ENCODE peak calls at places on chromosomes 3 and 15, in six cellular contexts. X, S, Y, A, L and D are unnamed samples.

GRCh38 chr3:112643621-112644236 is 2.8 kb upstream of the CCDC80 start:
- DNase-seq in X (no peak), S (no peak), Y (no peak), A (no peak), L (no peak), D (no peak)

GRCh38 chr15:75596703-75597345 is 17.7 kb upstream of the PTPN9 start:
- DNase-seq in X (no peak), S (no peak), Y (no peak), A (no peak), L (no peak), D (no peak)

GRCh38 chr15:50267577-50267976 is 2.1 kb upstream of the HDC start:
- DNase-seq in X (no peak), S (no peak), Y (no peak), A (no peak), L (no peak), D (no peak)

GRCh38 chr3:48623851-48624547 is 2.4 kb upstream of the TMEM89 start:
- DNase-seq in X (no peak), S (no peak), Y (no peak), A (no peak), L (no peak), D (no peak)

GRCh38 chr3:73432021-73432722 is 192.6 kb downstream of the PDZRN3 start:
- DNase-seq in X (no peak), S (peak), Y (peak), A (peak), L (peak), D (no peak)

GRCh38 chr15:46616033-46616432 is 981.2 kb downstream of the SQOR start:
- DNase-seq in X (no peak), S (no peak), Y (no peak), A (no peak), L (no peak), D (no peak)

GRCh38 chr3:65778966-65779365 is 259.8 kb downstream of the MAGI1 start:
- DNase-seq in X (no peak), S (no peak), Y (no peak), A (no peak), L (peak), D (no peak)

GRCh38 chr3:173275740-173276139 is 121.8 kb upstream of the NLGN1 start:
- DNase-seq in X (no peak), S (peak), Y (peak), A (no peak), L (no peak), D (no peak)

GRCh38 chr3:43162573-43163084 is 56.8 kb upstream of the POMGNT2 start:
- DNase-seq in X (no peak), S (no peak), Y (no peak), A (no peak), L (no peak), D (no peak)

GRCh38 chr3:133958071-133958806 is 62.6 kb upstream of the RAB6B start:
- DNase-seq in X (no peak), S (no peak), Y (no peak), A (no peak), L (no peak), D (no peak)

GRCh38 chr3:7075901-7076300 is 215.0 kb downstream of the GRM7 start:
- DNase-seq in X (no peak), S (no peak), Y (no peak), A (no peak), L (no peak), D (no peak)

GRCh38 chr3:54970895-54971294 is 43.0 kb upstream of the LRTM1 start:
- DNase-seq in X (no peak), S (no peak), Y (no peak), A (no peak), L (peak), D (no peak)

GRCh38 chr3:45987368-45988099 is 8.1 kb downstream of the FYCO1 start:
- DNase-seq in X (peak), S (no peak), Y (no peak), A (peak), L (peak), D (no peak)

GRCh38 chr3:152026033-152026556 is 152.7 kb downstream of the SUCNR1 start:
- DNase-seq in X (no peak), S (no peak), Y (peak), A (peak), L (peak), D (no peak)

GRCh38 chr3:45793482-45794176 is 2.7 kb downstream of the SLC6A20 start:
- DNase-seq in X (no peak), S (no peak), Y (no peak), A (no peak), L (no peak), D (no peak)

GRCh38 chr15:79314811-79315210 is 3.9 kb downstream of the TMED3 start:
- DNase-seq in X (no peak), S (no peak), Y (no peak), A (no peak), L (no peak), D (peak)

GRCh38 chr3:137792633-137793271 is 28.6 kb downstream of the SOX14 start:
- DNase-seq in X (no peak), S (peak), Y (peak), A (peak), L (peak), D (no peak)

GRCh38 chr3:61443886-61444285 is 117.5 kb upstream of the PTPRG start:
- DNase-seq in X (no peak), S (no peak), Y (no peak), A (peak), L (no peak), D (no peak)

GRCh38 chr3:155078959-155079794 is 942 bp upstream of the MME start:
- DNase-seq in X (no peak), S (peak), Y (no peak), A (peak), L (peak), D (no peak)

GRCh38 chr15:73930371-73930770 is 4.1 kb downstream of the LOXL1 start:
- DNase-seq in X (peak), S (no peak), Y (no peak), A (peak), L (peak), D (peak)

GRCh38 chr3:24829011-24829581 is 334.4 kb upstream of the THRB start:
- DNase-seq in X (peak), S (no peak), Y (no peak), A (peak), L (no peak), D (peak)

GRCh38 chr3:118128886-118129285 is 905.8 kb downstream of the IGSF11 start:
- DNase-seq in X (no peak), S (no peak), Y (no peak), A (no peak), L (peak), D (no peak)

GRCh38 chr3:72604287-72604686 is 244.0 kb downstream of the SHQ1 start:
- DNase-seq in X (no peak), S (no peak), Y (no peak), A (no peak), L (no peak), D (no peak)

GRCh38 chr3:42803800-42804112 is 534 bp downstream of the HIGD1A start:
- DNase-seq in X (peak), S (peak), Y (no peak), A (no peak), L (no peak), D (peak)

GRCh38 chr3:158765518-158766205 is 33.4 kb upstream of the RARRES1 start:
- DNase-seq in X (no peak), S (no peak), Y (no peak), A (no peak), L (peak), D (no peak)

GRCh38 chr15:30941520-30941919 is 37.8 kb downstream of the FAN1 start:
- DNase-seq in X (no peak), S (no peak), Y (no peak), A (no peak), L (no peak), D (no peak)

GRCh38 chr3:58288011-58288728 is 17.9 kb upstream of the RPP14 start:
- DNase-seq in X (no peak), S (peak), Y (no peak), A (peak), L (no peak), D (no peak)

GRCh38 chr15:33114484-33114767 is 80.1 kb downstream of the FMN1 start:
- DNase-seq in X (no peak), S (no peak), Y (no peak), A (peak), L (peak), D (no peak)

GRCh38 chr3:128784228-128784627 is 58.2 kb downstream of the RAB7A start:
- DNase-seq in X (peak), S (peak), Y (no peak), A (peak), L (no peak), D (no peak)

GRCh38 chr3:31775383-31775782 is 205.7 kb downstream of the OSBPL10 start:
- DNase-seq in X (no peak), S (no peak), Y (no peak), A (no peak), L (no peak), D (no peak)

GRCh38 chr3:179956416-179956830 is 80.3 kb downstream of the PEX5L start:
- DNase-seq in X (no peak), S (peak), Y (no peak), A (no peak), L (no peak), D (no peak)

GRCh38 chr15:52762621-52763020 is 27.5 kb downstream of the ONECUT1 start:
- DNase-seq in X (no peak), S (no peak), Y (no peak), A (no peak), L (no peak), D (no peak)

GRCh38 chr3:139122221-139122581 is 77.5 kb upstream of the PRR23C start:
- DNase-seq in X (no peak), S (no peak), Y (no peak), A (peak), L (peak), D (no peak)

GRCh38 chr3:143118630-143119008 is 952 bp upstream of the CHST2 start:
- DNase-seq in X (no peak), S (no peak), Y (no peak), A (no peak), L (no peak), D (no peak)

GRCh38 chr3:117553461-117553860 is 843.9 kb downstream of the TUSC7 start:
- DNase-seq in X (no peak), S (no peak), Y (no peak), A (peak), L (peak), D (no peak)

GRCh38 chr3:175526191-175526590 is 667.1 kb downstream of the NAALADL2 start:
- DNase-seq in X (no peak), S (no peak), Y (no peak), A (peak), L (no peak), D (no peak)
- H3K4me3 ChIP-seq in X (peak), S (no peak), Y (no peak), A (peak), L (peak), D (peak)

DNA sequence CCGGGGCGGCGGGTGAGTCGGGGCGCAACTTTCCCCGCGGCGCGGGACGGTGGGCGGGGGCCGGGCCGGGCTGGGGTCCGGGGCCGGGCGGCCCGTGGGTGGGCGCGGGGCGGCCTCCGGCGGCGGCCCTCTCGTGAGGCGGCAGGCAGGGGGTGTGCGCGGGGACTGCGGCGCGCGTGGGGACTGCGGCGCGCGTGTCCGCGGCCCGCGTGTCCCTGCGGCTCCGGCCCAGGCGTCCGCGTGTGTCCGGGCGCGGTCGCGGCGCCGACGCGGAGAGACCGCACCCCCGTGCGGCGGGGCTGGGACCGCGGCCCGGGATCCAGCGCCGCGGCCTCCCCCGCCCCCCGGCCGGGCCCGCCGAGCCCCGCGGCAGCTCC is 349 bp downstream of the PLXNA1 start:
- DNase-seq in X (no peak), S (no peak), Y (no peak), A (no peak), L (no peak), D (peak)
- H3K4me3 ChIP-seq in X (peak), S (no peak), Y (peak), A (peak), L (peak), D (peak)

DNA sequence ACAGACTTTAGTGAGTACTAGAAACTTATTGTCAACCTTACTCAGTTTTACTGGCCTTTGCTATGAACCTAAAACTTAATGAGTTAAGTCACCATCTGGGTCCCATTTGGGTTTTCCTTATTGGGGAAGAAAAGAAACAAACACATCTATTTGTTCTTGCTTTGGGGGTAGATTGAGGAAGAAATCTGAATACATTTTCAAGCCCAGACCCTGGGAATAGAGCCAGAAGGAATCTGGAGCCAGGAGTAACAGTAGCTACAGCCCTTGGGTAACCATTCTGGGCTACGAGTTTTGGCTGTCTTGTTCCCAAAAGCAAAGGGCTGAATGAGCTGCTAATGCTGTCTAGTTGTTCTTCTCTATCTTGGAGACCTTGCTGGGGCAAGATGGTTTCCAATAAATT is 16.5 kb downstream of the SLC12A1 start:
- DNase-seq in X (no peak), S (no peak), Y (no peak), A (no peak), L (no peak), D (no peak)
- H3K4me3 ChIP-seq in X (no peak), S (no peak), Y (no peak), A (no peak), L (no peak), D (no peak)

DNA sequence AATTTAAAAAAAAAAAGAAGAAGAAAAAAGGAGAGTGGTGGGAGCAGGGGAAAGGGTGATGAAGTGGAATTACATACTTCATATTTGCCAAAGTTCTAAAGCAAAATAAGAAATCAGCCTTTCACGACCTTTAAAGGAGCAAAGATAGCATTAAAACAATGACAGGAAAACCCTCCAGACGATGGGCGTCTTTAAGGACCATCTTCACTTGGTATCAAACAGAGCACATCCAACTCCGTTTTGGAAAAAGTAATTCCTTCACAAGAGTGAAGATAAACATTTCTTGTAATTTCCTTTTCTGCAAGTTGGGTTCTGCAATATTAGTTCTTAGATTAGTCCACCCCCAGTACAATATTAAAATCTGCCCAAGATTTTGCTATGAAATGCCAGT is 32.8 kb downstream of the FRMD4B start:
- DNase-seq in X (no peak), S (no peak), Y (no peak), A (no peak), L (no peak), D (no peak)
- H3K4me3 ChIP-seq in X (peak), S (no peak), Y (no peak), A (no peak), L (no peak), D (peak)